ENCODE peak calls at places on chromosomes 16 and 17, in eight cellular contexts. Z is H7; K is AG08395; L is GM23248; Y is small intestine; S is memory B cell; N is activated CD4-positive, alpha-beta T cell treated with anti-CD3 and anti-CD28 coated beads for 24 hours; G is NCI-H1436 treated with DMSO at 0.1 percent for 48 hours. E is an unnamed sample.

GRCh38 chr16:85310868-85311585 is 198.8 kb upstream of the CIBAR2 start:
- DNase-seq in S (no peak), K (no peak), L (no peak), Z (peak; percentile 80), N (no peak), G (no peak), Y (no peak), E (no peak)

GRCh38 chr17:2067559-2067958 is 12.7 kb downstream of the HIC1 start:
- DNase-seq in L (peak; percentile 68), S (no peak), Y (no peak), K (no peak), Z (no peak), G (no peak), N (no peak), E (peak; percentile 82)

GRCh38 chr17:40859536-40859935 is 7.5 kb downstream of the KRT12 start:
- DNase-seq in Y (peak; percentile 87), G (no peak), N (no peak), L (no peak), K (no peak), S (no peak), Z (no peak), E (no peak)

GRCh38 chr17:57043276-57043675 is 41.8 kb upstream of the AKAP1 start:
- DNase-seq in Y (no peak), G (no peak), K (no peak), S (no peak), N (no peak), L (no peak), Z (no peak), E (no peak)

GRCh38 chr17:76145231-76146052 is 4.4 kb upstream of the FOXJ1 start:
- DNase-seq in N (no peak), K (no peak), L (no peak), G (no peak), Z (peak; percentile 65), Y (peak; percentile 32), S (peak; percentile 29), E (no peak)

GRCh38 chr16:75267631-75268264 is 16.3 kb upstream of the BCAR1 start:
- DNase-seq in S (no peak), G (peak; percentile 15), K (peak; percentile 42), L (peak; percentile 80), N (no peak), Y (peak; percentile 93), Z (peak; percentile 65), E (no peak)

GRCh38 chr16:75622762-75623605 is at the start of gene ADAT1:
- DNase-seq in N (peak; percentile 91), Y (peak; percentile 98), Z (peak; percentile 94), G (peak; percentile 86), S (peak; percentile 92), L (peak; percentile 100), K (peak; percentile 97), E (peak; percentile 98)

GRCh38 chr17:75561927-75562603 is 25.5 kb upstream of the MYO15B start:
- DNase-seq in S (no peak), K (peak; percentile 87), N (no peak), G (no peak), Y (no peak), L (peak; percentile 16), Z (no peak), E (peak; percentile 47)

GRCh38 chr16:6019490-6019991 is 921.9 kb upstream of the EEF2KMT start:
- DNase-seq in K (no peak), G (no peak), L (no peak), Y (no peak), N (no peak), Z (peak; percentile 89), S (no peak), E (no peak)

GRCh38 chr16:842061-842476 is 41.5 kb upstream of the GNG13 start:
- DNase-seq in S (no peak), Y (peak; percentile 5), L (peak; percentile 44), G (no peak), Z (peak; percentile 69), K (peak; percentile 43), N (no peak), E (peak; percentile 56)

GRCh38 chr17:44464037-44464436 is 39.2 kb downstream of the GPATCH8 start:
- DNase-seq in N (no peak), K (peak; percentile 20), Z (no peak), Y (no peak), S (no peak), G (no peak), L (peak; percentile 62), E (peak; percentile 57)

GRCh38 chr17:30495586-30495985 is 18.4 kb downstream of the GOSR1 start:
- DNase-seq in L (peak; percentile 8), Z (no peak), S (no peak), G (no peak), K (no peak), N (no peak), Y (no peak), E (no peak)

GRCh38 chr17:17435323-17435722 is 41.5 kb upstream of the MED9 start:
- DNase-seq in S (no peak), G (no peak), K (peak; percentile 85), Y (peak; percentile 73), Z (no peak), L (peak; percentile 94), N (no peak), E (peak; percentile 58)

GRCh38 chr17:7426203-7426863 is 917 bp downstream of the SPEM2 start:
- DNase-seq in Z (no peak), N (no peak), Y (no peak), S (no peak), L (no peak), K (no peak), G (no peak), E (no peak)

GRCh38 chr17:50487213-50488096 is 8.8 kb downstream of the RSAD1 start:
- DNase-seq in K (peak; percentile 31), Z (no peak), N (no peak), L (peak; percentile 73), S (no peak), G (no peak), Y (no peak), E (peak; percentile 18)

GRCh38 chr17:4420692-4421131 is 13.0 kb upstream of the SPNS3 start:
- DNase-seq in K (peak; percentile 86), G (peak; percentile 38), L (peak; percentile 78), S (peak; percentile 64), Y (peak; percentile 84), Z (peak; percentile 83), N (no peak), E (peak; percentile 84)

GRCh38 chr17:82257473-82257872 is 16.0 kb downstream of the CSNK1D start:
- DNase-seq in G (no peak), N (no peak), S (no peak), L (peak; percentile 50), Z (peak; percentile 92), Y (peak; percentile 57), K (peak; percentile 62), E (peak; percentile 49)

GRCh38 chr16:85948870-85949269 is 49.9 kb downstream of the IRF8 start:
- DNase-seq in L (no peak), Y (no peak), S (no peak), G (no peak), Z (no peak), N (no peak), K (no peak), E (no peak)

GRCh38 chr17:66493283-66494019 is 191.0 kb downstream of the PRKCA start:
- DNase-seq in Z (no peak), G (no peak), K (peak; percentile 55), L (peak; percentile 88), N (no peak), S (no peak), Y (no peak), E (peak; percentile 90)

GRCh38 chr16:22360963-22361659 is 13.3 kb downstream of the CDR2 start:
- DNase-seq in G (no peak), N (no peak), Z (no peak), Y (no peak), S (no peak), K (no peak), L (no peak), E (no peak)

GRCh38 chr17:74840989-74841666 is 18.6 kb downstream of the GRIN2C start:
- DNase-seq in Y (no peak), L (peak; percentile 70), G (no peak), N (no peak), K (peak; percentile 74), S (no peak), Z (peak; percentile 83), E (peak; percentile 61)

GRCh38 chr16:67781548-67781921 is 24.8 kb downstream of the RANBP10 start:
- DNase-seq in G (no peak), K (no peak), Z (no peak), Y (no peak), L (no peak), N (no peak), S (no peak), E (no peak)

GRCh38 chr16:72240949-72241348 is 69.0 kb upstream of the PMFBP1 start:
- DNase-seq in Y (no peak), S (no peak), G (peak; percentile 67), K (no peak), N (no peak), Z (no peak), L (no peak), E (no peak)

GRCh38 chr16:86026136-86026905 is 127.4 kb downstream of the IRF8 start:
- DNase-seq in S (no peak), G (no peak), Z (no peak), N (no peak), K (no peak), Y (peak; percentile 92), L (no peak), E (no peak)

GRCh38 chr17:16283705-16284104 is 66.7 kb downstream of the PIGL start:
- DNase-seq in S (no peak), Y (no peak), Z (no peak), K (no peak), G (no peak), N (no peak), L (peak; percentile 74), E (peak; percentile 84)

GRCh38 chr17:28142355-28142754 is 99.9 kb downstream of the NLK start:
- DNase-seq in N (no peak), G (no peak), S (no peak), Z (no peak), L (no peak), K (no peak), Y (no peak), E (no peak)

GRCh38 chr16:58733248-58733670 is 857 bp downstream of the GOT2 start:
- DNase-seq in G (no peak), N (no peak), L (peak; percentile 53), Y (peak; percentile 30), S (no peak), K (peak; percentile 14), Z (no peak), E (peak; percentile 32)

GRCh38 chr17:67993998-67994361 is 2.3 kb downstream of the C17orf58 start:
- DNase-seq in S (no peak), Y (no peak), N (no peak), G (no peak), K (no peak), Z (no peak), L (peak; percentile 43), E (no peak)

GRCh38 chr16:86777098-86777946 is 199.0 kb downstream of the FOXL1 start:
- DNase-seq in N (no peak), Z (no peak), L (peak; percentile 23), S (no peak), K (no peak), Y (no peak), G (no peak), E (peak; percentile 23)

GRCh38 chr16:49800876-49801275 is 55.0 kb downstream of the ZNF423 start:
- DNase-seq in Z (no peak), K (no peak), L (no peak), G (no peak), S (no peak), Y (no peak), N (no peak), E (no peak)

GRCh38 chr17:40122466-40122943 is 734 bp downstream of the MSL1 start:
- DNase-seq in N (no peak), K (peak; percentile 31), Y (peak; percentile 33), L (peak; percentile 83), S (no peak), G (no peak), Z (peak; percentile 92), E (peak; percentile 61)

GRCh38 chr16:85605051-85605911 is 7.8 kb upstream of the GSE1 start:
- DNase-seq in L (no peak), N (no peak), S (no peak), Y (no peak), K (no peak), G (no peak), Z (no peak), E (no peak)

GRCh38 chr17:59355030-59355694 is 23.7 kb downstream of the YPEL2 start:
- DNase-seq in Z (no peak), Y (no peak), S (no peak), G (no peak), L (no peak), N (no peak), K (no peak), E (no peak)

GRCh38 chr17:30219833-30220232 is 15.7 kb downstream of the SLC6A4 start:
- DNase-seq in Z (no peak), L (no peak), S (no peak), K (no peak), N (no peak), Y (peak; percentile 85), G (no peak), E (no peak)